ENCODE peak calls at places on chromosome 5, in four cellular contexts. One of them, this sample, is unnamed.
A peak's percentile ranks its signal among the peaks of the same experiment; 100 is the strongest.

GRCh38 chr5:132425009-132425937 is 55.8 kb downstream of the SLC22A5 start:
- DNase-seq in HEK293T: no peak
- DNase-seq in central memory CD4-positive, alpha-beta T cell: peak; percentile 77
- DNase-seq in mesendoderm: no peak
- DNase-seq in this sample: peak; percentile 66

GRCh38 chr5:142221091-142221860 is 103.5 kb downstream of the SPRY4 start:
- DNase-seq in mesendoderm: no peak
- DNase-seq in HEK293T: no peak
- DNase-seq in central memory CD4-positive, alpha-beta T cell: no peak
- DNase-seq in this sample: no peak

GRCh38 chr5:181160144-181160754 is 12.9 kb downstream of the OR2V2 start:
- DNase-seq in central memory CD4-positive, alpha-beta T cell: peak; percentile 87
- DNase-seq in mesendoderm: peak; percentile 92
- DNase-seq in HEK293T: peak; percentile 71
- DNase-seq in this sample: no peak

GRCh38 chr5:128257096-128257495 is 173.5 kb downstream of the SLC12A2 start:
- DNase-seq in HEK293T: no peak
- DNase-seq in mesendoderm: no peak
- DNase-seq in central memory CD4-positive, alpha-beta T cell: no peak
- DNase-seq in this sample: no peak

GRCh38 chr5:145934276-145934675 is 2.1 kb upstream of the SH3RF2 start:
- DNase-seq in HEK293T: no peak
- DNase-seq in central memory CD4-positive, alpha-beta T cell: no peak
- DNase-seq in mesendoderm: no peak
- DNase-seq in this sample: no peak

GRCh38 chr5:181207214-181207959 is 2.4 kb upstream of the TRIM7 start:
- DNase-seq in HEK293T: peak; percentile 67
- DNase-seq in central memory CD4-positive, alpha-beta T cell: peak; percentile 76
- DNase-seq in mesendoderm: peak; percentile 90
- DNase-seq in this sample: no peak

GRCh38 chr5:35202319-35203111 is 27.8 kb downstream of the PRLR start:
- DNase-seq in HEK293T: peak; percentile 46
- DNase-seq in central memory CD4-positive, alpha-beta T cell: no peak
- DNase-seq in mesendoderm: peak; percentile 83
- DNase-seq in this sample: no peak

GRCh38 chr5:64149268-64149667 is 16.4 kb upstream of the RNF180 start:
- DNase-seq in central memory CD4-positive, alpha-beta T cell: no peak
- DNase-seq in mesendoderm: no peak
- DNase-seq in HEK293T: no peak
- DNase-seq in this sample: no peak

GRCh38 chr5:157387683-157388093 is 72.3 kb upstream of the NIPAL4 start:
- DNase-seq in central memory CD4-positive, alpha-beta T cell: no peak
- DNase-seq in HEK293T: no peak
- DNase-seq in mesendoderm: peak; percentile 33
- DNase-seq in this sample: peak; percentile 77

GRCh38 chr5:92002875-92003274 is 619.8 kb upstream of the ARRDC3 start:
- DNase-seq in mesendoderm: no peak
- DNase-seq in central memory CD4-positive, alpha-beta T cell: no peak
- DNase-seq in HEK293T: no peak
- DNase-seq in this sample: no peak

GRCh38 chr5:16735092-16735970 is 118.5 kb upstream of the RETREG1 start:
- DNase-seq in mesendoderm: no peak
- DNase-seq in central memory CD4-positive, alpha-beta T cell: no peak
- DNase-seq in HEK293T: no peak
- DNase-seq in this sample: no peak

GRCh38 chr5:61815343-61815742 is 483.3 kb downstream of the ZSWIM6 start:
- DNase-seq in central memory CD4-positive, alpha-beta T cell: no peak
- DNase-seq in mesendoderm: no peak
- DNase-seq in HEK293T: no peak
- DNase-seq in this sample: no peak

GRCh38 chr5:127762412-127762811 is 59.2 kb downstream of the CCDC192 start:
- DNase-seq in HEK293T: no peak
- DNase-seq in central memory CD4-positive, alpha-beta T cell: no peak
- DNase-seq in mesendoderm: no peak
- DNase-seq in this sample: no peak

GRCh38 chr5:71705416-71705815 is 13.7 kb upstream of the CARTPT start:
- DNase-seq in central memory CD4-positive, alpha-beta T cell: no peak
- DNase-seq in mesendoderm: no peak
- DNase-seq in HEK293T: no peak
- DNase-seq in this sample: no peak

GRCh38 chr5:1476181-1476966 is 31.1 kb upstream of the SLC6A3 start:
- DNase-seq in HEK293T: no peak
- DNase-seq in mesendoderm: no peak
- DNase-seq in central memory CD4-positive, alpha-beta T cell: no peak
- DNase-seq in this sample: no peak

GRCh38 chr5:59126665-59127354 is 543.9 kb downstream of the RAB3C start:
- DNase-seq in mesendoderm: peak; percentile 63
- DNase-seq in central memory CD4-positive, alpha-beta T cell: no peak
- DNase-seq in HEK293T: no peak
- DNase-seq in this sample: no peak